ENCODE peak calls at places on chromosomes 6 and 20, in seven cellular contexts. W, T, G, X, J, M and P are unnamed samples.

GRCh38 chr6:18263561-18264337 is 581 bp downstream of the DEK start:
- DNase-seq in W (peak; percentile 28), T (no peak), G (no peak), X (peak; percentile 57), J (peak; percentile 67), M (peak; percentile 68), P (no peak)

GRCh38 chr20:37455659-37456058 is 65.4 kb upstream of the NNAT start:
- DNase-seq in W (no peak), T (no peak), G (no peak), X (no peak), J (no peak), M (no peak), P (no peak)

GRCh38 chr6:167493961-167494697 is 169.2 kb downstream of the TTLL2 start:
- DNase-seq in W (no peak), T (no peak), G (no peak), X (peak; percentile 58), J (no peak), M (peak; percentile 77), P (no peak)

GRCh38 chr6:126307859-126308258 is 32.1 kb upstream of the CENPW start:
- DNase-seq in W (no peak), T (no peak), G (no peak), X (peak; percentile 50), J (no peak), M (peak; percentile 38), P (no peak)

GRCh38 chr20:11726021-11726420 is 191.7 kb upstream of the BTBD3 start:
- DNase-seq in W (no peak), T (no peak), G (no peak), X (no peak), J (peak; percentile 78), M (no peak), P (no peak)

GRCh38 chr6:69961251-69961650 is 94.9 kb downstream of the COL19A1 start:
- DNase-seq in W (no peak), T (no peak), G (no peak), X (no peak), J (no peak), M (no peak), P (no peak)

GRCh38 chr6:125866433-125866832 is 75.7 kb downstream of the NCOA7 start:
- DNase-seq in W (no peak), T (no peak), G (no peak), X (no peak), J (no peak), M (no peak), P (no peak)

GRCh38 chr20:21900431-21900830 is 195.0 kb downstream of the PAX1 start:
- DNase-seq in W (no peak), T (no peak), G (no peak), X (no peak), J (no peak), M (no peak), P (no peak)

GRCh38 chr6:28543671-28544131 is 18.0 kb downstream of the GPX5 start:
- DNase-seq in W (no peak), T (no peak), G (peak; percentile 66), X (peak; percentile 31), J (no peak), M (peak; percentile 40), P (no peak)

GRCh38 chr20:44579313-44580090 is 2.9 kb upstream of the PKIG start:
- DNase-seq in W (no peak), T (no peak), G (no peak), X (no peak), J (no peak), M (no peak), P (no peak)

GRCh38 chr20:2387180-2387577 is 6.5 kb downstream of the TGM6 start:
- DNase-seq in W (no peak), T (no peak), G (peak; percentile 74), X (no peak), J (no peak), M (peak; percentile 10), P (no peak)

GRCh38 chr6:36145495-36145894 is 15.2 kb downstream of the MAPK13 start:
- DNase-seq in W (no peak), T (no peak), G (no peak), X (no peak), J (no peak), M (no peak), P (no peak)

GRCh38 chr6:10555625-10556309 is 34.6 kb downstream of the GCNT2 start:
- DNase-seq in W (no peak), T (no peak), G (peak; percentile 83), X (peak; percentile 55), J (peak; percentile 63), M (peak; percentile 24), P (peak; percentile 84)

GRCh38 chr6:102950967-102951366 is 1557.5 kb downstream of the GRIK2 start:
- DNase-seq in W (no peak), T (no peak), G (no peak), X (no peak), J (no peak), M (no peak), P (no peak)

GRCh38 chr6:84835340-84835739 is 70.9 kb upstream of the TBX18 start:
- DNase-seq in W (no peak), T (no peak), G (no peak), X (no peak), J (no peak), M (no peak), P (no peak)

GRCh38 chr20:13875265-13875811 is 90.5 kb downstream of the NDUFAF5 start:
- DNase-seq in W (no peak), T (no peak), G (no peak), X (no peak), J (no peak), M (no peak), P (no peak)

GRCh38 chr6:108134213-108134973 is 31.4 kb upstream of the NR2E1 start:
- DNase-seq in W (no peak), T (no peak), G (peak; percentile 65), X (no peak), J (no peak), M (no peak), P (no peak)

GRCh38 chr20:38880952-38881735 is 45.1 kb upstream of the FAM83D start:
- DNase-seq in W (no peak), T (no peak), G (no peak), X (peak; percentile 63), J (peak; percentile 22), M (no peak), P (no peak)

GRCh38 chr6:1547785-1548184 is 61.9 kb upstream of the FOXC1 start:
- DNase-seq in W (no peak), T (no peak), G (no peak), X (no peak), J (no peak), M (no peak), P (no peak)

GRCh38 chr6:26224940-26225847 is 138.0 kb downstream of the HFE start:
- DNase-seq in W (no peak), T (no peak), G (peak; percentile 99), X (no peak), J (no peak), M (peak; percentile 94), P (no peak)

GRCh38 chr6:19311786-19312185 is 525.4 kb upstream of the ID4 start:
- DNase-seq in W (no peak), T (no peak), G (peak; percentile 86), X (no peak), J (peak; percentile 68), M (no peak), P (no peak)

GRCh38 chr6:113488061-113488460 is 369.1 kb upstream of the MARCKS start:
- DNase-seq in W (no peak), T (no peak), G (no peak), X (no peak), J (no peak), M (peak; percentile 42), P (no peak)

GRCh38 chr6:65989676-65990075 is 282.6 kb upstream of the EYS start:
- DNase-seq in W (no peak), T (no peak), G (no peak), X (no peak), J (no peak), M (no peak), P (no peak)

GRCh38 chr6:134707342-134707982 is 242.4 kb downstream of the ALDH8A1 start:
- DNase-seq in W (no peak), T (no peak), G (peak; percentile 97), X (no peak), J (peak; percentile 41), M (peak; percentile 69), P (no peak)

GRCh38 chr20:19143890-19144289 is 68.6 kb upstream of the SLC24A3 start:
- DNase-seq in W (no peak), T (no peak), G (no peak), X (no peak), J (no peak), M (no peak), P (no peak)

GRCh38 chr20:3173582-3174441 is 463 bp upstream of the LZTS3 start:
- DNase-seq in W (peak; percentile 85), T (peak; percentile 61), G (peak; percentile 93), X (peak; percentile 91), J (peak; percentile 96), M (peak; percentile 83), P (peak; percentile 93)

GRCh38 chr20:44979090-44979621 is 12.8 kb downstream of the STK4 start:
- DNase-seq in W (peak; percentile 68), T (no peak), G (no peak), X (no peak), J (no peak), M (peak; percentile 80), P (peak; percentile 69)

GRCh38 chr6:83215131-83216047 is 22.2 kb downstream of the RWDD2A start:
- DNase-seq in W (peak; percentile 22), T (no peak), G (peak; percentile 77), X (peak; percentile 66), J (peak; percentile 79), M (peak; percentile 86), P (no peak)

GRCh38 chr20:63475209-63475608 is 2.8 kb upstream of the KCNQ2 start:
- DNase-seq in W (no peak), T (no peak), G (peak; percentile 78), X (no peak), J (no peak), M (peak; percentile 44), P (no peak)

GRCh38 chr6:70241991-70242420 is 60.9 kb downstream of the COL9A1 start:
- DNase-seq in W (no peak), T (no peak), G (peak; percentile 3), X (no peak), J (peak; percentile 18), M (no peak), P (no peak)

GRCh38 chr6:6218246-6219085 is 102.0 kb downstream of the F13A1 start:
- DNase-seq in W (no peak), T (peak; percentile 35), G (peak; percentile 54), X (no peak), J (no peak), M (no peak), P (no peak)

GRCh38 chr6:44107017-44107416 is 20.2 kb downstream of the MRPL14 start:
- DNase-seq in W (no peak), T (no peak), G (no peak), X (no peak), J (no peak), M (no peak), P (no peak)

GRCh38 chr20:6075428-6076219 is 21.8 kb upstream of the LRRN4 start:
- DNase-seq in W (no peak), T (no peak), G (no peak), X (peak; percentile 16), J (no peak), M (peak; percentile 51), P (no peak)

GRCh38 chr6:108650781-108651180 is 90.1 kb downstream of the FOXO3 start:
- DNase-seq in W (no peak), T (no peak), G (no peak), X (no peak), J (no peak), M (peak; percentile 82), P (no peak)

GRCh38 chr6:134287863-134288537 is 29.9 kb downstream of the SGK1 start:
- DNase-seq in W (no peak), T (no peak), G (no peak), X (no peak), J (no peak), M (peak; percentile 43), P (no peak)

GRCh38 chr20:1327241-1327653 is 1.7 kb downstream of the SDCBP2 start:
- DNase-seq in W (no peak), T (no peak), G (no peak), X (peak; percentile 67), J (no peak), M (peak; percentile 88), P (no peak)